ENCODE peak calls at places on chromosome 17, in seven cellular contexts. X, Y, Q, V, J, T and K are unnamed samples.

GRCh38 chr17:39607851-39608130 is at the start of gene NEUROD2:
- DNase-seq in X (no peak), Y (no peak), Q (no peak), V (no peak), J (no peak), T (no peak), K (no peak)

GRCh38 chr17:65064452-65065019 is 8.0 kb upstream of the GNA13 start:
- DNase-seq in X (no peak), Y (peak), Q (peak), V (no peak), J (no peak), T (no peak), K (peak)

GRCh38 chr17:64032081-64032480 is 11.6 kb upstream of the ICAM2 start:
- DNase-seq in X (no peak), Y (peak), Q (no peak), V (no peak), J (no peak), T (no peak), K (peak)

GRCh38 chr17:48571826-48572417 is 6.2 kb downstream of the HOXB4 start:
- DNase-seq in X (no peak), Y (no peak), Q (no peak), V (no peak), J (no peak), T (no peak), K (no peak)

GRCh38 chr17:2423271-2423670 is 22.4 kb upstream of the MNT start:
- DNase-seq in X (no peak), Y (no peak), Q (no peak), V (no peak), J (no peak), T (no peak), K (no peak)

GRCh38 chr17:16922386-16923096 is 49.4 kb downstream of the TNFRSF13B start:
- DNase-seq in X (no peak), Y (peak), Q (peak), V (no peak), J (no peak), T (no peak), K (no peak)

GRCh38 chr17:7248811-7249210 is 2.7 kb downstream of the CTDNEP1 start:
- DNase-seq in X (no peak), Y (no peak), Q (no peak), V (no peak), J (no peak), T (no peak), K (no peak)

GRCh38 chr17:68101992-68102758 is 66.6 kb downstream of the KPNA2 start:
- DNase-seq in X (no peak), Y (peak), Q (peak), V (peak), J (no peak), T (peak), K (no peak)

GRCh38 chr17:75013077-75013391 is 564 bp downstream of the MRPL58 start:
- DNase-seq in X (no peak), Y (no peak), Q (no peak), V (no peak), J (no peak), T (no peak), K (no peak)

GRCh38 chr17:83106036-83106577 is 26.7 kb downstream of the METRNL start:
- DNase-seq in X (no peak), Y (no peak), Q (no peak), V (no peak), J (no peak), T (no peak), K (peak)

GRCh38 chr17:60098578-60098977 is 19.9 kb upstream of the HEATR6 start:
- DNase-seq in X (no peak), Y (no peak), Q (no peak), V (no peak), J (no peak), T (no peak), K (no peak)

GRCh38 chr17:72523491-72523890 is 402.7 kb downstream of the SOX9 start:
- DNase-seq in X (no peak), Y (no peak), Q (no peak), V (no peak), J (no peak), T (no peak), K (no peak)

GRCh38 chr17:69286257-69286656 is 40.7 kb downstream of the ABCA5 start:
- DNase-seq in X (no peak), Y (no peak), Q (peak), V (no peak), J (no peak), T (no peak), K (no peak)

GRCh38 chr17:35799942-35800341 is 4.5 kb upstream of the MMP28 start:
- DNase-seq in X (no peak), Y (peak), Q (no peak), V (no peak), J (peak), T (no peak), K (peak)

GRCh38 chr17:82613283-82614094 is 34.8 kb downstream of the WDR45B start:
- DNase-seq in X (no peak), Y (no peak), Q (no peak), V (no peak), J (no peak), T (peak), K (no peak)

GRCh38 chr17:71760062-71760720 is 360.6 kb upstream of the SOX9 start:
- DNase-seq in X (no peak), Y (no peak), Q (peak), V (no peak), J (no peak), T (no peak), K (peak)

GRCh38 chr17:59357929-59358328 is 26.5 kb downstream of the YPEL2 start:
- DNase-seq in X (no peak), Y (peak), Q (peak), V (no peak), J (no peak), T (no peak), K (peak)

GRCh38 chr17:82092094-82092586 is 5.9 kb downstream of the FASN start:
- DNase-seq in X (no peak), Y (no peak), Q (no peak), V (no peak), J (no peak), T (no peak), K (no peak)

GRCh38 chr17:82961366-82962162 is 117.8 kb upstream of the METRNL start:
- DNase-seq in X (no peak), Y (no peak), Q (no peak), V (no peak), J (no peak), T (no peak), K (no peak)

GRCh38 chr17:73247728-73248127 is 14.0 kb downstream of the CPSF4L start:
- DNase-seq in X (no peak), Y (no peak), Q (peak), V (no peak), J (peak), T (no peak), K (peak)

GRCh38 chr17:64373722-64374121 is 16.9 kb downstream of the PECAM1 start:
- DNase-seq in X (no peak), Y (no peak), Q (no peak), V (no peak), J (no peak), T (no peak), K (no peak)

DNA sequence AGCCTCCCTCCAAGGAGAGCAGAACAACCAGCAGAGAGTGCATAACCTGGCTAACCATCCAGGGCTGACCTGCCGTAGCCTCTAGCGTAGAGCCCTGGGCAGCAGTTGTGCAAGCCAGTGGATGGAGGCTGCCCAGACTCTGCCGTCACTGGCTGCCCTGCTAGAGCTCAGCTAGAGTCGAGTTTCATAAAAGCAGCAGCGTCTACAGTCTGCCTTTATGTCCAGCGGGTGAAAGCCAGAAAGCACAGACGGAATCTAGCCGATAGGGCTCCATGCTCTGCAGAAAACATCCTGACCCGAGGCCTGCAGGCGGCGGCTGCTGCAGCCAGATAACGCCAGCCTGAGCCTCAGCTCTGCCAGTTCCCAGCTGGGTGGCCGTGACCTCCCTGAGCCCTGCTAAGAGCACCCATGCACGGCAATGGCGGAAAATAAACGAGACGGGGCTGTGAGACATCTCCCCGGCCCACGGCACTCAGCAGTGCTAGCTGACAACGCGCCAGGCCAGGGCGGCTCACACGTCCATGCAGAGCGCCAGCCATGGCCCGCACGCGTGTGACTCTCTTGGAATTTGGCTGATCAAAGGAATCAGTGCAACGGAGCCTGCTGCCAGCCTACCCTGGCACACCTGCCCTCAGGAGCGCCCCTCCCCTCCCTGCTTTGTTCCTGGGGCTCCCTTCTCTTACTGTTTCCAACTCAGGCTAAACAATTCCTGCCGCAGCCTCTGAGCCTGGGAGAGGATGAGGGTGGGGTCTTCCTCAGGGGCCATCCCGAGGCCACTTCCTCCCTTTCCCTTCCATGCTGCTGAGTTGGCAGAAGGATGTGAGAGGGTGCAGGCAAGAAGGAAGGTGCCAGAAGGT is 231.4 kb downstream of the ENGASE start:
- DNase-seq in X (no peak), Y (peak), Q (peak), V (peak), J (peak), T (no peak), K (no peak)
- TF ChIP-seq CTCF in X (no peak), Y (no peak), Q (no peak), V (no peak), J (no peak), T (no peak), K (no peak)

DNA sequence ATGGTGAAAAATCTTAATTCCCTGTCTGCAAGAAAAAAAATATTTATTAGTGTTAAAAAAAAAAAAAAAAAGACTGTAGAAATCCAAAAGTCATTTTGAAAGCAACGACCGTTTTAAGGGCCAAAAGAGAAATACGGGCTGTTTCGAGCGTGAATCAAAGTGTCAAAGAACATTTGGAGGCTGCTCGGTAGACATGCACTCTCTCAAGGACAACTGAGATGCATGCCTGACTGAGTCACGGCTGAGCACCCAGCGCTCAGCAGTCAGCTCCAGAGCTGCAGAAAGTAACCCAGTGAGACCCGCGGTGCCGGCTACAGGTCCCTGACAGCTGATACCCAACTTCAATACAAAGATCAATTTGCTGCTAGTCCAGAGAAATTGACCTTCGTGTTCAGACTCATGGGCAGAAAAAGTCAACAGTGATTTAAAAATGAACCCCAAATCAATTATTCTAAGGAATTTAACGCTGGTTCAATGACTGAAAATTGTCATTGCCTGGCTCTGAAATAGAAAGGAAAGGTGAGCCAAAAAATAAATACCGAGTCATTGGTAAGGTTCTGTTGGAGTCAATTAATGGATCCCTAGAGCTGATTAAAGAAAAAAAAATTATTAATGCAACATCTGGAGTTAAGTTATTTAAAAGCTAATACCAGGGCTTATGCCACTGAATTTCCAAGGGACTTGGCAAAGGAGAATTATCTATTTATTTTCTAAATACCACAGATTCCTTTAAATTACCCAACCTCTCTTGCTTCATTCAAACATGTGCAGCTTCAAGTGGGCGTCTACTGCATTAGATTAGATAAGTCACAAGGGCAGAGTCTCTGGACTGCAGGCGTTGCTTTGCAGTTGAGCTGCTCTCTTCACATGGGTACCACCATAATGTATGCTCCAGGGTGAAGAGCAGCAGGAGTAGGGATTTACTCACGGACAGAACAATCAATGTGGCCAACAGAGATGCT is 214.7 kb downstream of the STX8 start:
- DNase-seq in X (no peak), Y (peak), Q (peak), V (no peak), J (peak), T (no peak), K (peak)
- H3K4me3 ChIP-seq in X (no peak), Y (no peak), Q (no peak), V (no peak), J (no peak), T (no peak), K (peak)

GRCh38 chr17:43766413-43767052 is 7.9 kb upstream of the SOST start:
- DNase-seq in X (no peak), Y (peak), Q (peak), V (peak), J (peak), T (peak), K (peak)
- TF ChIP-seq CTCF in X (peak), Y (peak), Q (peak), V (peak), J (peak), T (peak), K (peak)

DNA sequence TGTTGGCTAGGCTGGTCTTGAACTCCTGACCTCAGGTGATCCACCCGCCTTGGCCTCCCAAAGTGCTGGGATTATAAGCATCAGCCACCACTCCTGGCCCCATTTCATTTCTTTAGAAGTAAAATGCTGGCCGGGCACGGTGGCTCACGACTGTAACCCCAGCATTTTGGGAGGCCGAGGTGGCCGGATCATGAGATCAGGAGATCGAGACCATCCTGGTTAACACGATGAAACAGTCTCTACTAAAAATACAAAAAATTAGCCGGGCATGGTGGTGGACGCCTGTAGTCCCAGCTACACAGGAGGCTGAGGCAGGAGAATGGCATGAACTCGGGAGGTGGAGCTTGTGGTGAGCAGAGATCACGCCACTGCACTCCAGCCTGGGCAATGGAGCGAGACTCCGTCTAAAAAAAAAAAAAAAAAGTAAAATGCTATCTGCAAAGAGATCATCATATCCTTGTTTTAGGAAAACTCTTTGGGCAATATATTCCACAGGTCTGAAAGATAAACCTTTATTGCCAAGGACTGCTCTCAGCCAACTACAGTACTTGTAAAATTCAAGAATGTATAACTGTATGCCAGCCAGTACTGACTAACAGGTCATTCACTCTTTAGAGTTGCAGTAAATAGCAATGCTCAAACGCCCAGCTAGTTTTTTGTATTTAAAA is 3.8 kb downstream of the GJC1 start:
- DNase-seq in X (no peak), Y (no peak), Q (no peak), V (no peak), J (no peak), T (no peak), K (no peak)
- H3K4me3 ChIP-seq in X (no peak), Y (no peak), Q (no peak), V (no peak), J (no peak), T (no peak), K (no peak)

GRCh38 chr17:76125391-76125675 is 15.7 kb downstream of the FOXJ1 start:
- DNase-seq in X (no peak), Y (no peak), Q (no peak), V (no peak), J (no peak), T (no peak), K (no peak)

GRCh38 chr17:76125922-76126321 is 15.1 kb downstream of the FOXJ1 start:
- DNase-seq in X (no peak), Y (no peak), Q (no peak), V (no peak), J (no peak), T (no peak), K (no peak)

GRCh38 chr17:76123127-76123499 is 17.9 kb downstream of the FOXJ1 start:
- DNase-seq in X (no peak), Y (no peak), Q (no peak), V (no peak), J (no peak), T (no peak), K (no peak)

GRCh38 chr17:76123749-76124581 is 17.1 kb downstream of the FOXJ1 start:
- DNase-seq in X (no peak), Y (no peak), Q (no peak), V (no peak), J (no peak), T (no peak), K (no peak)

DNA sequence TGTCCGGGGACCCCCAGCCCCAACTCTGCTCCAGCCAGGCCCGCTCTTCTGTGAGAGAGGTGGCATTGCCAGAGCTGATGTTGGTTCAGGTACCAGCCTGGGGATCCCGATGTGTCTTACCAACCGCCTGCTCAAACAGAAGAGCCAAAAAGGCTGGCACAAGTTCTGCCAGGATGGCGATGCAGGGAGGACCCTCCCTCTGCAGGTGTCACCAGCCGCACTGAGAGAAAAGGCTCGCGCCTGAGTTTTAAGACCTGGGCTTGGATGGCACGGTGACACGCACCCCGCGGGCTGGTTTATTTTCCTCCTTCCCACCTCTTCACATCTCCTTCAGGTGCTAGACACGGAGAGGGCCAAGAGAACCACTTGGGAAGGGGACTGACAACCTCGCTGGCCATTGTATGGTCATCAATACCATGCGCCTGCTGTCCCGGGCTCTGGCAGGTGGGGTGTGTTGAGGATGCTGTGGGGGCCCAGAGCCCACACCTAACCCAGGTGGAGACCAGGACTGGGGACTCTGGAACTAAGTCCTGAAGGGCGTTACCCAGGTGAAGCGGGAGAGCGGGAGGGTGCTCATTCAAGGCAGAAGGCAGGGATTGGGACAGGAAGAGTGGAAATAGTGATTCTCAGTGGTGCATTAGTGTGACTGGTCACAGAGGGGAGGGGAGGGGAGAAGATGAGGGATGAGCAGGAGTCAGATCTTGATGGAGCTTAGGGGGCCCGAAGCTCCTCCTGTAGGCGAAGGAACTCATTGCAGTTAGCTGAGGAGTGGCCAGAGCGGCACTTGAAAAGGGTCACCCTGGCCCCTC is 16.3 kb downstream of the FOXJ1 start:
- DNase-seq in X (no peak), Y (no peak), Q (peak), V (peak), J (no peak), T (peak), K (no peak)
- TF ChIP-seq CTCF in X (peak), Y (no peak), Q (peak), V (peak), J (peak), T (peak), K (peak)